ENCODE peak calls at places on chromosomes 5 and 9, in seven cellular contexts. T is HEK293T; Z is heart left ventricle; W is CD8-positive, alpha-beta memory T cell; V is T-helper 9 cell; U is activated CD8-positive, alpha-beta memory T cell treated with anti-CD3 and anti-CD28 coated beads, Interleukin-2, amount 50 U/mL, for 48 hours; A is HepG2. J is an unnamed sample.

GRCh38 chr5:107331882-107332281 is 338.9 kb downstream of the EFNA5 start:
- DNase-seq in W (no peak), A (no peak), T (no peak), V (no peak), Z (no peak), U (no peak), J (no peak)

GRCh38 chr5:82812575-82812974 is 264.6 kb downstream of the TMEM167A start:
- DNase-seq in U (no peak), T (no peak), A (no peak), V (no peak), Z (no peak), W (no peak), J (no peak)

GRCh38 chr5:37840036-37840909 is at the start of gene GDNF:
- DNase-seq in A (peak), T (peak), V (no peak), W (no peak), U (peak), Z (no peak), J (no peak)

GRCh38 chr5:156914371-156914737 is 48.7 kb downstream of the TIMD4 start:
- DNase-seq in U (no peak), V (no peak), T (no peak), W (no peak), Z (no peak), A (no peak), J (no peak)

GRCh38 chr9:131379056-131379455 is 14.8 kb upstream of the PRRC2B start:
- DNase-seq in V (no peak), A (no peak), T (no peak), U (no peak), Z (no peak), W (no peak), J (no peak)

GRCh38 chr5:172544371-172545120 is 90.2 kb upstream of the SH3PXD2B start:
- DNase-seq in V (no peak), U (no peak), T (no peak), Z (peak), A (no peak), W (no peak), J (no peak)

GRCh38 chr5:86786955-86787354 is 169.2 kb downstream of the COX7C start:
- DNase-seq in U (no peak), V (no peak), W (no peak), Z (no peak), T (peak), A (no peak), J (no peak)

GRCh38 chr5:1329111-1329579 is 15.8 kb downstream of the CLPTM1L start:
- DNase-seq in W (no peak), Z (no peak), V (no peak), T (no peak), U (no peak), A (no peak), J (no peak)

GRCh38 chr5:31559942-31560341 is 27.8 kb downstream of the C5orf22 start:
- DNase-seq in V (no peak), T (no peak), W (no peak), A (no peak), U (no peak), Z (no peak), J (no peak)

GRCh38 chr5:10324519-10325370 is 17.0 kb upstream of the CMBL start:
- DNase-seq in W (no peak), Z (no peak), U (no peak), T (no peak), A (no peak), V (no peak), J (no peak)

GRCh38 chr5:15992918-15993317 is 186.7 kb downstream of the MARCHF11 start:
- DNase-seq in T (no peak), V (no peak), W (no peak), Z (no peak), A (no peak), U (no peak), J (no peak)

GRCh38 chr5:73883646-73884045 is 257.6 kb downstream of the ARHGEF28 start:
- DNase-seq in T (no peak), A (no peak), U (no peak), Z (no peak), V (no peak), W (no peak), J (no peak)

GRCh38 chr9:87007711-87008360 is 60.5 kb upstream of the GAS1 start:
- DNase-seq in U (no peak), A (no peak), Z (no peak), T (no peak), W (no peak), V (no peak), J (no peak)

GRCh38 chr5:157354825-157355224 is 88.9 kb downstream of the CYFIP2 start:
- DNase-seq in U (no peak), W (no peak), V (no peak), T (no peak), Z (no peak), A (no peak), J (no peak)

GRCh38 chr5:175853573-175854230 is 17.7 kb upstream of the CPLX2 start:
- DNase-seq in Z (peak), U (no peak), A (peak), W (no peak), T (no peak), V (no peak), J (no peak)

GRCh38 chr5:27810458-27810857 is 772.1 kb upstream of the CDH9 start:
- DNase-seq in Z (no peak), A (no peak), W (no peak), V (no peak), U (no peak), T (no peak), J (no peak)

GRCh38 chr5:122608222-122608621 is 166.7 kb upstream of the SNX2 start:
- DNase-seq in Z (no peak), V (no peak), U (no peak), A (no peak), W (no peak), T (no peak), J (no peak)

GRCh38 chr5:1008451-1009358 is at the start of gene NKD2:
- DNase-seq in Z (peak), U (peak), A (no peak), T (peak), V (peak), W (peak), J (peak)

GRCh38 chr9:100534401-100534800 is 43.5 kb upstream of the CAVIN4 start:
- DNase-seq in V (no peak), A (no peak), Z (no peak), T (no peak), U (no peak), W (no peak), J (no peak)

GRCh38 chr5:36724429-36725332 is 118.3 kb downstream of the SLC1A3 start:
- DNase-seq in Z (peak), U (no peak), T (peak), W (peak), A (no peak), V (no peak), J (peak)

GRCh38 chr9:121813811-121814210 is 162.4 kb downstream of the DAB2IP start:
- DNase-seq in A (no peak), V (no peak), W (no peak), U (no peak), T (no peak), Z (no peak), J (no peak)

GRCh38 chr9:35112257-35113020 is 3.2 kb downstream of the ATOSB start:
- DNase-seq in Z (no peak), W (no peak), T (no peak), V (no peak), U (no peak), A (no peak), J (peak)

GRCh38 chr9:112179816-112180215 is 4.7 kb upstream of the SUSD1 start:
- DNase-seq in Z (no peak), U (no peak), T (no peak), W (no peak), V (no peak), A (no peak), J (no peak)

GRCh38 chr9:93826209-93826608 is 128.9 kb downstream of the BARX1 start:
- DNase-seq in A (no peak), Z (no peak), W (peak), T (peak), V (peak), U (peak), J (no peak)

GRCh38 chr5:155886311-155887031 is 440.5 kb upstream of the SGCD start:
- DNase-seq in W (no peak), A (no peak), Z (no peak), V (no peak), T (no peak), U (no peak), J (no peak)

GRCh38 chr9:68530618-68531017 is 10.1 kb downstream of the TMEM252 start:
- DNase-seq in A (peak), Z (peak), V (no peak), U (no peak), T (no peak), W (no peak), J (no peak)

GRCh38 chr9:127931092-127931881 is 710 bp upstream of the PIP5KL1 start:
- DNase-seq in U (no peak), V (no peak), A (peak), Z (no peak), W (no peak), T (peak), J (peak)

GRCh38 chr5:57066921-57067914 is 106.6 kb upstream of the GPBP1 start:
- DNase-seq in A (no peak), T (no peak), W (no peak), V (no peak), U (no peak), Z (no peak), J (peak)

GRCh38 chr5:67806647-67807046 is 408.9 kb upstream of the PIK3R1 start:
- DNase-seq in A (no peak), V (no peak), W (no peak), U (no peak), Z (no peak), T (no peak), J (peak)

GRCh38 chr9:16626577-16627130 is 243.8 kb downstream of the BNC2 start:
- DNase-seq in U (no peak), V (no peak), Z (no peak), T (peak), W (no peak), A (no peak), J (no peak)

GRCh38 chr9:16591092-16591491 is 279.4 kb downstream of the BNC2 start:
- DNase-seq in U (no peak), W (no peak), Z (no peak), T (no peak), V (no peak), A (no peak), J (no peak)

GRCh38 chr5:172503925-172504730 is 49.8 kb upstream of the SH3PXD2B start:
- DNase-seq in V (no peak), U (peak), A (no peak), Z (peak), W (no peak), T (no peak), J (no peak)

GRCh38 chr5:111254613-111255012 is 30.4 kb downstream of the CAMK4 start:
- DNase-seq in U (peak), Z (no peak), T (no peak), V (peak), W (peak), A (no peak), J (no peak)

GRCh38 chr9:86082870-86083269 is 16.5 kb downstream of the GOLM1 start:
- DNase-seq in T (no peak), W (no peak), U (no peak), Z (no peak), A (no peak), V (no peak), J (peak)

GRCh38 chr5:103305829-103306228 is 47.3 kb downstream of the MACIR start:
- DNase-seq in V (no peak), Z (no peak), W (no peak), A (no peak), T (no peak), U (no peak), J (no peak)

GRCh38 chr9:82764270-82764669 is 298.7 kb downstream of the RASEF start:
- DNase-seq in U (no peak), Z (no peak), V (no peak), A (no peak), T (no peak), W (no peak), J (no peak)

GRCh38 chr5:37871023-37871815 is 31.4 kb upstream of the GDNF start:
- DNase-seq in A (no peak), U (no peak), T (no peak), V (no peak), Z (no peak), W (no peak), J (no peak)

GRCh38 chr9:70030156-70030555 is 13.5 kb upstream of the MAMDC2 start:
- DNase-seq in Z (no peak), W (no peak), A (no peak), U (no peak), V (no peak), T (no peak), J (no peak)

GRCh38 chr5:93209476-93209875 is 371.5 kb downstream of the NR2F1-AS1 start:
- DNase-seq in T (no peak), Z (no peak), U (no peak), V (no peak), W (no peak), A (no peak), J (no peak)